ENCODE peak calls at places on chromosome 22, in seven cellular contexts. C is testis, R is esophagus squamous epithelium, Z is tibial nerve, S is esophagus muscularis mucosa, T is ovary, O is pancreas. F is an unnamed sample.

GRCh38 chr22:22655452-22656108 is 11.2 kb downstream of the GGTLC2 start:
- DNase-seq in C (no peak), R (no peak), Z (no peak), S (no peak), T (no peak), O (no peak), F (no peak)

GRCh38 chr22:28442264-28442950 is 237.2 kb downstream of the TTC28 start:
- DNase-seq in C (peak; percentile 85), R (no peak), Z (peak; percentile 49), S (peak; percentile 93), T (peak; percentile 86), O (peak; percentile 86), F (peak; percentile 92)

GRCh38 chr22:37020192-37020479 is 594 bp downstream of the MPST start:
- DNase-seq in C (peak; percentile 64), R (no peak), Z (no peak), S (no peak), T (no peak), O (no peak), F (no peak)

GRCh38 chr22:25447067-25447688 is 117.3 kb upstream of the GRK3 start:
- DNase-seq in C (no peak), R (no peak), Z (no peak), S (no peak), T (no peak), O (no peak), F (peak; percentile 28)

GRCh38 chr22:29479417-29480261 is at the start of gene NEFH:
- DNase-seq in C (no peak), R (no peak), Z (no peak), S (no peak), T (peak; percentile 56), O (no peak), F (peak; percentile 87)

GRCh38 chr22:30097861-30098260 is 17.6 kb downstream of the HORMAD2 start:
- DNase-seq in C (no peak), R (no peak), Z (no peak), S (no peak), T (no peak), O (no peak), F (no peak)

GRCh38 chr22:48819991-48820390 is 1007.7 kb downstream of the BRD1 start:
- DNase-seq in C (no peak), R (no peak), Z (no peak), S (no peak), T (no peak), O (no peak), F (no peak)

GRCh38 chr22:22769434-22770279 is 118.0 kb upstream of the IGLL5 start:
- DNase-seq in C (no peak), R (no peak), Z (no peak), S (no peak), T (no peak), O (no peak), F (no peak)

GRCh38 chr22:44755956-44756361 is 3.6 kb downstream of the ARHGAP8 start:
- DNase-seq in C (no peak), R (no peak), Z (no peak), S (no peak), T (no peak), O (peak; percentile 59), F (peak; percentile 77)

GRCh38 chr22:44828193-44828592 is 75.8 kb downstream of the ARHGAP8 start:
- DNase-seq in C (no peak), R (no peak), Z (no peak), S (no peak), T (no peak), O (no peak), F (peak; percentile 91)

GRCh38 chr22:42626951-42627625 is 12.4 kb upstream of the POLDIP3 start:
- DNase-seq in C (no peak), R (no peak), Z (no peak), S (no peak), T (no peak), O (no peak), F (peak; percentile 31)

GRCh38 chr22:42630211-42630610 is 10.2 kb downstream of the ATP5MGL start:
- DNase-seq in C (no peak), R (no peak), Z (no peak), S (no peak), T (no peak), O (no peak), F (no peak)

GRCh38 chr22:42626431-42626830 is 11.7 kb upstream of the POLDIP3 start:
- DNase-seq in C (no peak), R (no peak), Z (no peak), S (no peak), T (no peak), O (no peak), F (peak; percentile 18)

GRCh38 chr22:42625416-42625815 is 10.7 kb upstream of the POLDIP3 start:
- DNase-seq in C (no peak), R (no peak), Z (no peak), S (no peak), T (no peak), O (no peak), F (peak; percentile 14)

DNA sequence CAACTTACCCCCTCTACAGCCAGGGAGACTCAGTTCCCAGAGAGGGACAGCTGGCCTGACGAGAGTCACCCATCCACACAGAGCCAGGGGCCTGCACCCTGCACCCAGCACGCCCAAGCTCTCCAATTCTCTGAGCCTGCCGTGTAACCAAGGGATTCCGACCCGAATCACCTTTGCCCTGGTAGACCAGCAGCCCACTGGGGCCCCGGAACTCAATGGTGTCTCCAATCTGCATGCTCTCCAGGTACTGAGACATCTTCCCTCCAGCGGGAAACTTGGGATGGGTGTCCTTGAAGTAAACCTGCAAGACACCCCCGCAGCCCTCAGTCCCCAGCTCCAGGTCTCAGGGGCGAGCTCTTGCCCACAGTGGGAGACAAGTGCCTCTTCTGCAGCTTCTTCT is 12.4 kb downstream of the ATP5MGL start:
- DNase-seq in C (no peak), R (no peak), Z (no peak), S (no peak), T (no peak), O (no peak), F (peak; percentile 41)
- H3K36me3 ChIP-seq in C (no peaks in the 10 kb centered on the region), R (peaks cover 79% of the 10 kb centered on the region), Z (peaks cover 28% of the 10 kb centered on the region), S (peaks cover 98% of the 10 kb centered on the region), T (no peaks in the 10 kb centered on the region), O (peaks cover 22% of the 10 kb centered on the region), F (peaks cover 15% of the 10 kb centered on the region)

GRCh38 chr22:38872831-38873248 is 824 bp upstream of the CBX6 start:
- DNase-seq in C (peak; percentile 77), R (no peak), Z (no peak), S (peak; percentile 92), T (peak; percentile 84), O (peak; percentile 52), F (peak; percentile 87)

GRCh38 chr22:38872172-38872830 is at the start of gene CBX6:
- DNase-seq in C (peak; percentile 96), R (peak; percentile 58), Z (peak; percentile 96), S (peak; percentile 97), T (peak; percentile 98), O (peak; percentile 95), F (peak; percentile 99)

GRCh38 chr22:38871360-38872171 is 450 bp downstream of the CBX6 start:
- DNase-seq in C (peak; percentile 35), R (no peak), Z (no peak), S (no peak), T (peak; percentile 52), O (peak; percentile 38), F (peak; percentile 81)

GRCh38 chr22:38874529-38875222 is 2.7 kb upstream of the CBX6 start:
- DNase-seq in C (no peak), R (no peak), Z (no peak), S (no peak), T (no peak), O (no peak), F (no peak)

GRCh38 chr22:38873469-38874411 is 1.7 kb upstream of the CBX6 start:
- DNase-seq in C (no peak), R (no peak), Z (no peak), S (peak; percentile 31), T (no peak), O (no peak), F (peak; percentile 24)
- H3K4me3 ChIP-seq in C (peak overlapping the region; percentile 91), R (peak overlapping the region; percentile 94), Z (no peak overlapping the region), S (peak overlapping the region; percentile 78), T (peak overlapping the region; percentile 64), O (peak overlapping the region; percentile 64), F (peak overlapping the region; percentile 81)

GRCh38 chr22:50017701-50018224 is 5.2 kb upstream of the IL17REL start:
- DNase-seq in C (no peak), R (no peak), Z (no peak), S (no peak), T (no peak), O (no peak), F (peak; percentile 56)
- H3K27me3 ChIP-seq in C (no peaks in the 10 kb centered on the region), R (peaks cover 75% of the 10 kb centered on the region), Z (peaks cover 59% of the 10 kb centered on the region), S (no peaks in the 10 kb centered on the region), T (peaks cover 4% of the 10 kb centered on the region), O (no peaks in the 10 kb centered on the region), F (peaks cover 25% of the 10 kb centered on the region)

GRCh38 chr22:41256898-41257260 is 16.1 kb upstream of the CHADL start:
- DNase-seq in C (no peak), R (no peak), Z (no peak), S (no peak), T (no peak), O (no peak), F (peak; percentile 83)

GRCh38 chr22:41256254-41256897 is 15.6 kb upstream of the CHADL start:
- DNase-seq in C (no peak), R (no peak), Z (no peak), S (no peak), T (no peak), O (no peak), F (no peak)

GRCh38 chr22:41254230-41254629 is 13.5 kb upstream of the CHADL start:
- DNase-seq in C (no peak), R (no peak), Z (no peak), S (no peak), T (no peak), O (no peak), F (no peak)

GRCh38 chr22:41260871-41261270 is 20.1 kb upstream of the CHADL start:
- DNase-seq in C (no peak), R (no peak), Z (no peak), S (no peak), T (no peak), O (no peak), F (no peak)

DNA sequence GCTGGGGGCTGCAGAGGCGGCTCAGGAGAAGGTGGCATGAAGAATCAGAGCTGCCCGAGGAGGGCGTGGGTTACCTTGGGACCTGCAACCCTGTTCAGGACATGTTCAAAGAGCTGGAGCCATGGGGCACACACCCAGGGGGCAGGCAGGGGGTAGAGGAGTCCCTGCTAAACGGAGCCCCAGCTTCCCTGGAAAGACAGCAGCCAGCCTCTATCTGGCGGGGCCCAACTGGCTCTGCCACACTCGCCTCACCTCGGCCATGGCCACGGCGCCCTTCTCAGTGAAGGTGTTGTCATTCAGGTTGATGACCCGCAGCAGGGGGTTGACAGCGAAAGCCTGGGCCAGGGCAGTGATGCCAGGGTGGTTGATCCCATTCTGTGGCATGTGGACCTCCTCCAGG is 17.0 kb upstream of the CHADL start:
- DNase-seq in C (no peak), R (no peak), Z (no peak), S (no peak), T (no peak), O (no peak), F (no peak)
- H3K36me3 ChIP-seq in C (no peaks in the 10 kb centered on the region), R (peaks cover 50% of the 10 kb centered on the region), Z (peaks cover 14% of the 10 kb centered on the region), S (peaks cover 87% of the 10 kb centered on the region), T (no peaks in the 10 kb centered on the region), O (peaks cover 22% of the 10 kb centered on the region), F (peaks cover 70% of the 10 kb centered on the region)

F was measured in H7.